ENCODE peak calls at places on chromosomes 4 and X, in four cellular contexts. X is K562, H is H1, O is HCT116. C is an unnamed sample.
A peak's percentile ranks its signal among the peaks of the same experiment; 100 is the strongest.

GRCh38 chr4:59535541-59535940 is 1664.6 kb upstream of the ADGRL3 start:
- DNase-seq in X (no peak), H (no peak), O (no peak), C (no peak)

GRCh38 chr4:10005632-10006031 is 15.7 kb downstream of the SLC2A9 start:
- DNase-seq in X (no peak), H (no peak), O (no peak), C (peak; percentile 10)

GRCh38 chrX:11458175-11458574 is 165.0 kb downstream of the AMELX start:
- DNase-seq in X (no peak), H (no peak), O (no peak), C (peak; percentile 22)

GRCh38 chr4:156959298-156959702 is 12.3 kb downstream of the PDGFC start:
- DNase-seq in X (no peak), H (no peak), O (no peak), C (no peak)

GRCh38 chrX:69066966-69067525 is 98.2 kb downstream of the PJA1 start:
- DNase-seq in X (no peak), H (no peak), O (no peak), C (no peak)

GRCh38 chrX:130578906-130579305 is 177.1 kb downstream of the RBMX2 start:
- DNase-seq in X (no peak), H (no peak), O (no peak), C (no peak)

GRCh38 chr4:107870916-107871786 is 46.4 kb downstream of the SGMS2 start:
- DNase-seq in X (no peak), H (no peak), O (no peak), C (no peak)

GRCh38 chr4:151942971-151943370 is 182.2 kb upstream of the GATB start:
- DNase-seq in X (no peak), H (no peak), O (no peak), C (no peak)

GRCh38 chr4:80560337-80560736 is 224.8 kb downstream of the CFAP299 start:
- DNase-seq in X (no peak), H (no peak), O (no peak), C (no peak)

GRCh38 chrX:21374994-21375794 is 976 bp downstream of the CNKSR2 start:
- DNase-seq in X (no peak), H (no peak), O (no peak), C (no peak)

GRCh38 chrX:110383414-110383813 is 24.8 kb downstream of the RTL9 start:
- DNase-seq in X (no peak), H (no peak), O (no peak), C (no peak)

GRCh38 chr4:38857354-38858096 is 908 bp upstream of the TLR6 start:
- DNase-seq in X (peak; percentile 50), H (no peak), O (peak; percentile 92), C (peak; percentile 37)

GRCh38 chr4:73518340-73518739 is 36.8 kb downstream of the AFM start:
- DNase-seq in X (no peak), H (no peak), O (no peak), C (no peak)

GRCh38 chr4:77697860-77698599 is 92.4 kb downstream of the CXCL13 start:
- DNase-seq in X (no peak), H (no peak), O (peak; percentile 29), C (peak; percentile 59)

GRCh38 chrX:15737957-15738685 is at the start of gene CA5B:
- DNase-seq in X (peak; percentile 96), H (peak; percentile 89), O (peak; percentile 68), C (peak; percentile 95)

GRCh38 chr4:73721419-73721818 is 18.9 kb upstream of the CXCL8 start:
- DNase-seq in X (no peak), H (no peak), O (no peak), C (no peak)

GRCh38 chr4:110020139-110020538 is 107.5 kb downstream of the EGF start:
- DNase-seq in X (no peak), H (no peak), O (no peak), C (no peak)

GRCh38 chr4:7973545-7973981 is 33.9 kb upstream of the AFAP1 start:
- DNase-seq in X (no peak), H (no peak), O (no peak), C (no peak)
- TF ChIP-seq JUND in X (no peak), H (no peak), O (no peak), C (no peak)

DNA sequence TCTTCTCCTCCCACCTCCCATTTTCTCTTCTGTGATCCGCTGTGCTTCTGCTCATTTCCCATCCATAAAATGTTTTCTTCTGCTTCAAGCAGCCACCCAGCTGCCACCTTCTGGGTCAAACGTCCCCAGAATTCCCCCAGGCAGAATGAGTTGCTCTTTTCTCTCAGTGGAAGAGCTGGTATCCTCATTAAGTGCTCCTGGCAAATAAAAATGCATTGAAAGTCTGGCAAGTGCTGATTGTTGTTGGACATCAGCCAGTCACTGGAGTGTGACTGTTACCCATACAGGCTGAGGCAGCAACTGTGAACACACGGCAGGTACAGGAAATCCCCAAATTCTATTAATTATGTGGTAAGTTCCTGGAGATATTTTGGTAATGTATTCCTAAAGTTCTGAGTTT is 52.6 kb downstream of the LIMCH1 start:
- DNase-seq in X (no peak), H (no peak), O (no peak), C (no peak)
- TF ChIP-seq JUND in X (no peak), H (no peak), O (no peak), C (no peak)

GRCh38 chr4:24659241-24659961 is 75.0 kb upstream of the DHX15 start:
- DNase-seq in X (no peak), H (no peak), O (no peak), C (no peak)
- TF ChIP-seq JUND in X (no peak), H (no peak), O (no peak), C (no peak)

DNA sequence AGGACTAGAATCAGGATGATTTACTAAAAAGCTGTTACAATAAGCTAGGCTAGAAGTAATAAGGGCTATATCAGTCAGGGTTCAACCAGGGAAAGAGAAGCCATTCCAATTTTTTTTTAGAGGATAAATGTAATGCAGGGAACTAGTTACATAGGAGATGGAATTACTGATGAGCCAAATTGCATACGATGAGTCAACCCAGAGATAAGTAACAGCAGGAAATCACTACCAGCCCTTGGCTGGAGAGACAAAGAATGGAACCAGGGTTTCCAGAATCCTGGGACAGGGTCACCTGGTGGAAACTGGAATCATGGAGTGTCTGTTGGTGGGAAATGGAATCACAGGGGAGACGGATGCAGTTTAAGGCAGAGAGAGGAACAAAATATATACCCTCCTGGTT is 13.1 kb upstream of the MAGEA4 start:
- DNase-seq in X (no peak), H (no peak), O (no peak), C (no peak)
- TF ChIP-seq JUND in X (peak; percentile 31), H (no peak), O (no peak), C (no peak)

DNA sequence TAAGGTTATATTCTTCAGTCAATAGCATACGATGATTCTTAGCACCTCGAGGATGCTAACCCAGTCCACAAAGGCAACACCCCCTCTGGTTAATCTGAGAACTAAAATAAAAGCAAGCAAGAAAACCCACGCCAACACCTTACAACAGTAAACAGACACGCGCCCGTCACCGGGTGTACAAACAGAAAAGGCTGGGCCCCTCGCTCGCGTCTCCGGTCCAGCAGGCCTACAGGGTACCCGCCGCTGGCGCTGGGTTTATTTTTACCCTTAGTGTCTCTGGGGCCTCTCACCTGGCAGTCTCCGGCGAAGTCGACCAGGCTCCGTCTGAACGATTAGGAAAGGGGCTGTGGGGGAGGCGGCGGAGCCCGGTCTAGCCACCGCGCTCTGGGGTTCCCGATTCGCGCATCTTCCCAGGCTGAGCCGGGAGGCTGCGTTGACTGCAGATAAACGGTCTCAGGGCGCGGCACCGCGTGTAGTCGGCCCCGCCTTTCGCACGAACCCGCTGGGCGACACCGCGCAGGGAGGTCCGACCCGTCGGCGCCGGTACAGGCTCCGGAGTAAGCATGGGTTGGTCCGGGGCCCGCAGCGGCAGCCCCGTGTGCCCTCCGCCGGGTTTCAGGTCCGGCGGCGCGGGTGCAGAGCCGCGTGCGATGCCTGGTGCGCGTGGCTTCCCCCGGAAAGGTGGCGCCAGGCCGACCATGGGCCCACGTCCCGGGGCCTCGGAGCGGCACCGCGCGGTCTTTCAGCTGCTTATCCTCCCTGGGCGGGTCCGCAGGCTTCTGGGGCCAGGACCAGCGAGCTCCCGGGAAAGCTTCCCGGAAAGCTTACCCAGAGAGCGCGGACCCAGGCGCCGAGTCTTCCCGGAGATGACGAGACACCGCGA is at the start of gene SLC9B2:
- DNase-seq in X (peak; percentile 74), H (no peak), O (peak; percentile 38), C (peak; percentile 65)
- TF ChIP-seq JUND in X (no peak), H (no peak), O (no peak), C (no peak)

DNA sequence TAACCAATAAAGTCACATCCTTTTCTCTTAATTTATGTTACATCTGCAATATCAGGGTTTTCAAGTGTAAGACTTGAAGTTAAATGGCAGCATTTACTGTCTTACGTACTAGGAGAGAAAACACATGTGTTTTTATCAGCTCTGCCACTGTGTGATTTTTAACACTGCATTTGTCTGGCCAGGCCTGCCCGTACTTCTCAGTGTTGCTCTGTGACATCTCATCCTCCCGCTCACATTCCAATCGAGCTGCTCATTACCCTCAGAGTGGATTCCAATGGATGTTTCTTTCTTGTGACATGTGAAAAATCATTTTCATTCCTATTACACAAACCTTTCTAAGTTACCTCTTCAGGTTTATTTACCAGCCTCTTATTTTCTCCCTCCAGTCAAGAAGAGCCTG is 420.4 kb downstream of the FAT4 start:
- DNase-seq in X (no peak), H (no peak), O (no peak), C (no peak)
- TF ChIP-seq JUND in X (no peak), H (peak; percentile 60), O (peak; percentile 30), C (no peak)

C was measured in T47D.